ENCODE peak calls at places on chromosomes 16 and 17, in eight cellular contexts. L is ovary; X is left lung; T is nephron progenitor cell; Y is endothelial cell of umbilical vein; Q is CD8-positive, alpha-beta T cell; Z is NB4; N is hepatocyte. F is an unnamed sample.

GRCh38 chr16:80369559-80369958 is 171.2 kb upstream of the DYNLRB2 start:
- DNase-seq in X (no peak), Z (peak), N (peak), L (peak), T (peak), Y (peak), Q (no peak), F (no peak)

GRCh38 chr17:68733241-68734176 is 132.3 kb upstream of the FAM20A start:
- DNase-seq in L (peak), Y (peak), N (peak), X (no peak), Z (no peak), T (no peak), Q (no peak), F (no peak)

GRCh38 chr17:36993227-36993626 is 44.5 kb downstream of the AATF start:
- DNase-seq in Z (no peak), X (no peak), Y (no peak), N (no peak), T (no peak), L (no peak), Q (no peak), F (no peak)

GRCh38 chr17:26765860-26766709 is 527.8 kb upstream of the WSB1 start:
- DNase-seq in T (no peak), X (peak), L (no peak), Y (no peak), Z (no peak), Q (no peak), N (no peak), F (no peak)

GRCh38 chr17:63842173-63842539 is 329 bp downstream of the SMARCD2 start:
- DNase-seq in N (no peak), L (peak), Z (peak), Q (no peak), Y (peak), X (peak), T (peak), F (no peak)

GRCh38 chr17:15963670-15964110 is 18.8 kb downstream of the ADORA2B start:
- DNase-seq in X (no peak), N (no peak), Q (no peak), T (no peak), Z (no peak), L (no peak), Y (peak), F (no peak)

GRCh38 chr16:89658221-89658879 is 714 bp downstream of the SPATA33 start:
- DNase-seq in Z (peak), T (peak), Q (no peak), X (peak), L (no peak), N (peak), Y (no peak), F (no peak)

GRCh38 chr17:70121136-70121535 is 46.1 kb downstream of the KCNJ16 start:
- DNase-seq in L (no peak), Y (peak), T (no peak), Q (no peak), N (no peak), Z (no peak), X (no peak), F (no peak)

GRCh38 chr17:28426081-28426519 is 20.1 kb upstream of the SLC46A1 start:
- DNase-seq in N (no peak), X (no peak), L (no peak), Z (peak), Y (no peak), Q (no peak), T (peak), F (no peak)

GRCh38 chr17:79985361-79985760 is 50.3 kb downstream of the TBC1D16 start:
- DNase-seq in Y (no peak), Q (no peak), N (no peak), X (peak), Z (no peak), L (peak), T (no peak), F (no peak)
- TF ChIP-seq CTCF in Y (no peak), Q (no peak), N (no peak), X (no peak), Z (no peak), L (no peak), T (no peak), F (no peak)

GRCh38 chr16:88424536-88425230 is 28.4 kb upstream of the ZFPM1 start:
- DNase-seq in Y (no peak), L (no peak), Q (no peak), N (no peak), Z (no peak), T (no peak), X (no peak), F (no peak)

GRCh38 chr16:88421301-88421700 is 31.8 kb upstream of the ZFPM1 start:
- DNase-seq in Z (no peak), T (no peak), N (no peak), Y (no peak), L (no peak), Q (no peak), X (no peak), F (no peak)

GRCh38 chr16:88423448-88423850 is 29.6 kb upstream of the ZFPM1 start:
- DNase-seq in X (no peak), Z (no peak), Y (no peak), T (no peak), Q (no peak), L (no peak), N (peak), F (no peak)

GRCh38 chr16:88421871-88422433 is 31.1 kb upstream of the ZFPM1 start:
- DNase-seq in T (no peak), L (no peak), X (no peak), Z (no peak), Y (no peak), N (no peak), Q (no peak), F (no peak)

GRCh38 chr16:88422733-88423447 is 30.2 kb upstream of the ZFPM1 start:
- DNase-seq in Y (no peak), Q (no peak), N (no peak), Z (no peak), X (no peak), L (no peak), T (no peak), F (no peak)
- TF ChIP-seq CTCF in Y (no peak), Q (no peak), N (no peak), Z (no peak), X (no peak), L (no peak), T (no peak), F (no peak)

GRCh38 chr16:6016530-6017184 is 919.1 kb upstream of the EEF2KMT start:
- DNase-seq in Z (peak), Y (no peak), L (no peak), X (no peak), Q (no peak), T (peak), N (peak), F (no peak)
- TF ChIP-seq CTCF in Z (peak), Y (no peak), L (no peak), X (no peak), Q (no peak), T (peak), N (peak), F (no peak)

GRCh38 chr16:10930755-10931093 is 11.5 kb downstream of the DEXI start:
- DNase-seq in L (no peak), Z (no peak), T (no peak), Q (no peak), X (no peak), Y (no peak), N (no peak), F (no peak)
- TF ChIP-seq CTCF in L (no peak), Z (no peak), T (no peak), Q (no peak), X (no peak), Y (no peak), N (no peak), F (no peak)

DNA sequence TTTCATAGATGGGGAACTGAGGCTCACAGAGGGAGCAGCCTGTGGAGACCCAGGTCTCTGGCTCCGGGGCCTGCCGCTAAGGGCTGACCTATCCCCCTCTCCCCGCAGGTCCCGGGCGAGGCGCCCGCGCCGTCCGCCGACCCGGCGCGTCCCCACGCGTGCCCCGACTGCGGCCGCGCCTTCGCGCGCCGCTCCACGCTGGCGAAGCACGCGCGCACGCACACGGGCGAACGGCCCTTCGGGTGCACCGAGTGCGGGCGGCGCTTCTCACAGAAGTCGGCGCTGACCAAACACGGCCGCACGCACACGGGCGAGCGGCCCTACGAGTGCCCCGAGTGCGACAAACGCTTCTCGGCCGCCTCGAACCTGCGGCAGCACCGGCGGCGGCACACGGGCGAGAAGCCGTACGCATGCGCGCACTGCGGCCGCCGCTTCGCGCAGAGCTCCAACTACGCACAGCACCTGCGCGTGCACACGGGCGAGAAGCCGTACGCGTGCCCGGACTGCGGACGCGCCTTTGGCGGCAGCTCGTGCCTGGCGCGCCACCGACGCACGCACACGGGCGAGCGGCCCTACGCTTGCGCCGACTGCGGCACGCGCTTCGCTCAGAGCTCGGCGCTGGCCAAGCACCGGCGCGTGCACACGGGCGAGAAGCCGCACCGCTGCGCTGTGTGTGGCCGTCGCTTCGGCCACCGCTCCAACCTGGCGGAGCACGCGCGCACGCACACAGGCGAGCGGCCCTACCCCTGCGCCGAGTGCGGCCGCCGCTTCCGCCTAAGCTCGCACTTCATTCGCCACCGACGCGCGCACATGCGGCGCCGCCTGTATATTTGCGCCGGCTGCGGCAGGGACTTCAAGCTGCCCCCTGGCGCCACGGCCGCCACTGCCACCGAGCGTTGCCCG is 10.3 kb downstream of the ZNF771 start:
- DNase-seq in Z (peak), Y (peak), Q (peak), X (peak), L (peak), N (peak), T (peak), F (peak)
- TF ChIP-seq CTCF in Z (no peak), Y (peak), Q (no peak), X (no peak), L (no peak), N (peak), T (no peak), F (no peak)

DNA sequence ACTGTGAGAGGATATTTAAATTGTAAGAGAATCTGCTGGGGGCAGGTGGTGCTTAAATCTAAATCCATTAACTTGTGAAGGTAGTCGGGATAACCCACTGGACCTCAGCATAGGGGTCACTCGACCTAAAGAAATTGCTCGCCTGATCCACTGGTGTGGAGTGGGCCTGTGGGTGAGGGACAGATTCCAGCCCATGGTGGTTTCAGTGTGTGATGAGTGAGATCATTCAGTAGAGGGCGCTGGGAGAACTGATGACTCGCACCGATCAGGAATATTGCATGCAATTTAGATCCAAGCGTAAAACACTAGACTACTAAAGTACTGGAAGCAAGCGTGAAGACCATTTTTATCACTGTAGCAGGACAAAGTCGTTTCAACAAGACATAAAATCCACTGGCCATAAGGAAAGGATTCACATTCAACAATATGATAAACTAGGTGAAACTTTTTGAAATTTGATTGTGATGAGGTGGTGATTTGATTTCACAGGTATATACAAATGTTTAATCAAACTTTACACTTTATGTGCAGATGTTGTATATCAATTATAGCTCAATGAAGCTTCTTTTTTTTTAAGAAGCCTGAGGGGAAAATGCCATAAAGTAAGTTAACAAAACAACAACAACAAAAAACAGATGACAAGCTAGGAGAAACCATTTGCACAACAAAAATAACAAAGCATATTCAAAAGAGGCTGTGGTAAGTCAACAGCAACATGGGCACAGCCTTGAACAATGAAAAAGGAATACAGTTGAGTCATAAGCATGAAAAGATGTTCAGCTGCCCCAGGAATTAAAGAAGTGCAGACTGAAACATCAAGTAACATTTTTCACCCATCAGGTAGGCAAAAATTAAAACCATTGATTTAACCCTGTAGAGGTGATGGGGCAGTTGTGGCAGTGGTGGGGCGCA is 7.5 kb upstream of the TMEM170A start:
- DNase-seq in Q (peak), Y (peak), T (peak), X (peak), L (peak), N (peak), Z (peak), F (no peak)
- TF ChIP-seq CTCF in Q (peak), Y (peak), T (peak), X (peak), L (peak), N (peak), Z (peak), F (peak)

DNA sequence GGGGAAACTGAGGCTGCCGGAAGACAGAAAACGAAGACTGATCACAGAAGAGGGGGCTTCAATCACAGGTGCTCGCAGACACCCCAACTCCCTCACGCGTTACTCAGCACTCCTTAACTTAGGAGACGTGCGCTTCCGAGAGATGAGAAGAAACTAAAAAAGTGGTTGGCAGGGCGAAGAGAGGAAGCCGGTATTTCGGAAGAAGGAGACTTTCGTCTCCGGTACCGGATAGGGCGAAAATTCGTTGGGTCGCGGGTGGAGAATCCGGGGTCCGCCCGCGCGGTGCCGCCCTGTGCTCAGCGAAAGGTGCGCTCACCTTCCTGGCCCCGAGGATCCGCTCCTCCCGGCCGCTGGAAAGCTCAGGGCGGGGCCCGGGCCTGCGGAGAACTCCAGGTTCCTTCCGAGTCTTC is 917 bp upstream of the TBX2 start:
- DNase-seq in Q (no peak), L (no peak), Z (no peak), N (no peak), X (no peak), Y (no peak), T (no peak), F (no peak)
- TF ChIP-seq CTCF in Q (no peak), L (no peak), Z (no peak), N (no peak), X (no peak), Y (no peak), T (no peak), F (no peak)

F was measured in natural killer cell.